ENCODE peak calls at places on chromosomes 7 and 10, in seven cellular contexts. F is ELF-1, C is left ventricle myocardium superior, V is HT1080, L is bronchial epithelial cell, Q is fibroblast of mammary gland, G is T1000. A is an unnamed sample.

GRCh38 chr7:22039696-22040095 is 94.0 kb upstream of the CDCA7L start:
- DNase-seq in C (no peak), Q (no peak), L (no peak), F (no peak), G (no peak), V (no peak), A (no peak)

GRCh38 chr7:29866490-29866930 is 60.2 kb downstream of the WIPF3 start:
- DNase-seq in V (no peak), C (peak; percentile 57), F (no peak), Q (peak; percentile 44), G (no peak), L (peak; percentile 17), A (no peak)

GRCh38 chr10:102418612-102419560 is at the start of gene PSD:
- DNase-seq in V (no peak), C (no peak), F (peak; percentile 44), L (no peak), Q (no peak), G (no peak), A (no peak)

GRCh38 chr7:50339990-50340500 is 35.5 kb downstream of the IKZF1 start:
- DNase-seq in V (no peak), C (no peak), Q (no peak), L (no peak), G (no peak), F (peak; percentile 42), A (no peak)

GRCh38 chr7:70506463-70506862 is 625.5 kb upstream of the GALNT17 start:
- DNase-seq in C (no peak), V (peak; percentile 9), G (no peak), L (no peak), Q (peak; percentile 20), F (peak; percentile 77), A (no peak)

GRCh38 chr10:129496995-129497394 is 30.0 kb downstream of the MGMT start:
- DNase-seq in G (no peak), F (no peak), V (no peak), C (no peak), Q (no peak), L (no peak), A (no peak)

GRCh38 chr10:8835453-8836167 is 781.1 kb downstream of the GATA3 start:
- DNase-seq in Q (no peak), L (peak; percentile 39), F (no peak), G (no peak), C (no peak), V (peak; percentile 23), A (no peak)

GRCh38 chr7:110283056-110283455 is 807.9 kb upstream of the LRRN3 start:
- DNase-seq in G (no peak), C (no peak), L (peak; percentile 33), F (no peak), V (no peak), Q (no peak), A (no peak)

GRCh38 chr10:123250640-123251039 is 96.4 kb downstream of the BUB3 start:
- DNase-seq in V (no peak), L (no peak), G (no peak), Q (no peak), C (no peak), F (no peak), A (no peak)

GRCh38 chr7:122412441-122412840 is 107.9 kb upstream of the FEZF1 start:
- DNase-seq in Q (no peak), V (no peak), C (no peak), F (no peak), G (no peak), L (no peak), A (no peak)

GRCh38 chr7:142516038-142516501 is 233.2 kb upstream of the PRSS1 start:
- DNase-seq in Q (peak; percentile 76), G (peak; percentile 22), L (peak; percentile 65), V (peak; percentile 56), F (peak; percentile 53), C (no peak), A (no peak)

GRCh38 chr7:21253740-21254687 is 173.9 kb upstream of the SP4 start:
- DNase-seq in C (no peak), V (peak; percentile 37), G (no peak), L (peak; percentile 65), F (peak; percentile 81), Q (peak; percentile 35), A (no peak)

GRCh38 chr10:125156739-125157472 is 3.5 kb downstream of the CTBP2 start:
- DNase-seq in L (no peak), C (no peak), V (no peak), G (no peak), Q (no peak), F (no peak), A (no peak)

GRCh38 chr10:89245802-89246201 is 5.8 kb downstream of the LIPA start:
- DNase-seq in L (no peak), G (no peak), F (no peak), Q (no peak), C (no peak), V (no peak), A (no peak)

GRCh38 chr7:50733552-50733951 is 49.1 kb downstream of the GRB10 start:
- DNase-seq in C (no peak), Q (peak; percentile 31), L (peak; percentile 98), V (peak; percentile 18), G (no peak), F (peak; percentile 30), A (no peak)

GRCh38 chr7:42348071-42348470 is 111.1 kb upstream of the GLI3 start:
- DNase-seq in G (no peak), F (no peak), C (no peak), V (no peak), Q (no peak), L (no peak), A (no peak)

GRCh38 chr7:34664757-34665156 is 6.7 kb downstream of the NPSR1 start:
- DNase-seq in G (no peak), Q (no peak), C (no peak), L (no peak), V (no peak), F (no peak), A (no peak)

GRCh38 chr10:6416892-6417512 is 163.1 kb downstream of the PRKCQ start:
- DNase-seq in G (no peak), C (no peak), L (peak; percentile 62), V (peak; percentile 48), F (peak; percentile 15), Q (peak; percentile 59), A (no peak)

GRCh38 chr10:89861584-89862287 is 160.3 kb downstream of the KIF20B start:
- DNase-seq in Q (peak; percentile 77), F (peak; percentile 7), G (no peak), C (no peak), V (peak; percentile 83), L (peak; percentile 86), A (no peak)

GRCh38 chr10:103145860-103146466 is 47.1 kb downstream of the NT5C2 start:
- DNase-seq in C (peak; percentile 52), G (no peak), F (no peak), V (peak; percentile 39), Q (peak; percentile 96), L (peak; percentile 78), A (no peak)

GRCh38 chr7:151759591-151760042 is 117.3 kb downstream of the PRKAG2 start:
- DNase-seq in F (peak; percentile 85), G (no peak), C (no peak), L (peak; percentile 61), V (peak; percentile 55), Q (peak; percentile 58), A (no peak)

GRCh38 chr7:17118412-17118811 is 180.0 kb upstream of the AHR start:
- DNase-seq in C (no peak), L (no peak), Q (no peak), F (no peak), G (no peak), V (no peak), A (no peak)

GRCh38 chr10:69807696-69808095 is 6.0 kb downstream of the COL13A1 start:
- DNase-seq in F (peak; percentile 17), Q (peak; percentile 26), G (no peak), L (peak; percentile 18), C (no peak), V (peak; percentile 42), A (no peak)

GRCh38 chr10:75283150-75284096 is 47.7 kb upstream of the COMTD1 start:
- DNase-seq in Q (peak; percentile 33), L (no peak), V (peak; percentile 17), F (peak; percentile 77), C (peak; percentile 57), G (no peak), A (no peak)

GRCh38 chr7:139426258-139427028 is 57.0 kb downstream of the KLRG2 start:
- DNase-seq in G (no peak), F (no peak), V (no peak), C (peak; percentile 43), Q (no peak), L (peak; percentile 71), A (no peak)

GRCh38 chr10:35643151-35643975 is 1.3 kb upstream of the FZD8 start:
- DNase-seq in C (peak; percentile 91), V (peak; percentile 58), F (peak; percentile 84), L (peak; percentile 15), Q (peak; percentile 41), G (no peak), A (no peak)

GRCh38 chr10:79331709-79332108 is 15.6 kb upstream of the PPIF start:
- DNase-seq in V (peak; percentile 83), C (no peak), F (no peak), G (peak; percentile 92), Q (peak; percentile 94), L (peak; percentile 66), A (peak; percentile 62)

GRCh38 chr10:127033569-127034175 is 128.4 kb downstream of the DOCK1 start:
- DNase-seq in Q (no peak), G (no peak), C (no peak), F (no peak), V (no peak), L (peak; percentile 33), A (no peak)

GRCh38 chr7:97460433-97460832 is 271.5 kb upstream of the TAC1 start:
- DNase-seq in L (no peak), Q (no peak), G (no peak), C (no peak), F (no peak), V (peak; percentile 32), A (no peak)

GRCh38 chr7:27689045-27689877 is 26.6 kb upstream of the HIBADH start:
- DNase-seq in L (peak; percentile 33), V (peak; percentile 37), G (no peak), F (peak; percentile 59), Q (no peak), C (no peak), A (no peak)

GRCh38 chr10:88540355-88540754 is 42.8 kb downstream of the RNLS start:
- DNase-seq in F (no peak), G (no peak), L (peak; percentile 56), C (no peak), V (no peak), Q (no peak), A (no peak)

GRCh38 chr7:91248996-91249395 is 15.2 kb upstream of the FZD1 start:
- DNase-seq in L (no peak), Q (peak; percentile 34), V (no peak), F (no peak), C (no peak), G (no peak), A (no peak)

GRCh38 chr10:48253970-48254657 is 20.4 kb downstream of the FRMPD2 start:
- DNase-seq in F (no peak), G (no peak), Q (peak; percentile 3), L (peak; percentile 95), V (peak; percentile 96), C (no peak), A (no peak)

GRCh38 chr7:93817561-93817960 is 73.0 kb downstream of the TFPI2 start:
- DNase-seq in Q (peak; percentile 36), V (peak; percentile 33), G (no peak), C (no peak), L (no peak), F (no peak), A (no peak)

GRCh38 chr7:137040745-137041144 is 172.3 kb downstream of the CHRM2 start:
- DNase-seq in L (no peak), V (no peak), Q (no peak), C (no peak), F (peak; percentile 9), G (no peak), A (no peak)

GRCh38 chr7:42605800-42606199 is 306.1 kb downstream of the C7orf25 start:
- DNase-seq in G (no peak), F (no peak), C (no peak), L (peak; percentile 47), Q (peak; percentile 44), V (no peak), A (no peak)